ENCODE peak calls at places on chromosomes 13 and 19, in seven cellular contexts. L is body of pancreas, O is heart left ventricle, T is transverse colon, R is IMR-90, W is suprapubic skin, E is breast epithelium. U is an unnamed sample.

GRCh38 chr13:69324109-69324886 is 783.3 kb upstream of the ATXN8OS start:
- DNase-seq in W (no peak), T (no peak), L (no peak), R (no peak), E (no peak), O (no peak), U (no peak)

GRCh38 chr13:44309771-44310767 is 63.6 kb upstream of the SERP2 start:
- DNase-seq in E (no peak), R (no peak), L (no peak), T (peak; percentile 84), O (peak; percentile 50), W (no peak), U (no peak)

GRCh38 chr13:113938716-113939115 is 35.2 kb downstream of the C13orf46 start:
- DNase-seq in T (no peak), L (no peak), O (no peak), R (no peak), W (no peak), E (no peak), U (no peak)

GRCh38 chr13:73369095-73369494 is 310.3 kb downstream of the KLF5 start:
- DNase-seq in L (no peak), T (no peak), O (no peak), E (no peak), R (no peak), W (no peak), U (no peak)

GRCh38 chr13:113090806-113091205 is 14.8 kb upstream of the F7 start:
- DNase-seq in W (no peak), L (no peak), E (no peak), R (no peak), T (no peak), O (no peak), U (no peak)

GRCh38 chr19:17074628-17075034 is 621 bp downstream of the HAUS8 start:
- DNase-seq in E (no peak), R (no peak), L (no peak), T (no peak), W (no peak), O (no peak), U (no peak)

GRCh38 chr19:30217461-30217860 is 154.7 kb upstream of the ZNF536 start:
- DNase-seq in R (no peak), O (no peak), W (no peak), T (no peak), E (no peak), L (no peak), U (no peak)

GRCh38 chr13:30565658-30566057 is 52.1 kb upstream of the USPL1 start:
- DNase-seq in T (no peak), L (no peak), W (no peak), E (no peak), O (no peak), R (no peak), U (no peak)

GRCh38 chr19:51150627-51151026 is 8.5 kb downstream of the SIGLEC7 start:
- DNase-seq in R (no peak), O (no peak), T (no peak), E (no peak), W (no peak), L (no peak), U (no peak)

GRCh38 chr13:110713981-110714797 is 689 bp downstream of the ING1 start:
- DNase-seq in R (peak; percentile 32), L (peak; percentile 70), W (peak; percentile 86), T (peak; percentile 65), E (peak; percentile 62), O (peak; percentile 65), U (peak; percentile 64)

GRCh38 chr19:19822148-19822429 is 539 bp upstream of the ZNF506 start:
- DNase-seq in E (no peak), L (no peak), O (no peak), T (peak; percentile 10), W (no peak), R (no peak), U (peak; percentile 31)

GRCh38 chr13:94325148-94325528 is 154.3 kb downstream of the DCT start:
- DNase-seq in T (no peak), R (no peak), L (no peak), O (no peak), E (no peak), W (no peak), U (no peak)

GRCh38 chr13:48201044-48201443 is 32.0 kb upstream of the ITM2B start:
- DNase-seq in W (no peak), R (no peak), O (no peak), E (no peak), L (peak; percentile 7), T (peak; percentile 21), U (no peak)

GRCh38 chr13:35957996-35958395 is 173.2 kb downstream of the DCLK1 start:
- DNase-seq in T (no peak), L (no peak), O (no peak), E (no peak), R (no peak), W (no peak), U (no peak)

GRCh38 chr13:25783480-25784081 is 268.2 kb downstream of the SHISA2 start:
- DNase-seq in T (no peak), O (no peak), R (no peak), L (no peak), W (no peak), E (no peak), U (no peak)
- H3K27ac ChIP-seq in T (no peak overlapping the region), O (no peak overlapping the region), R (no peak overlapping the region), L (no peak overlapping the region), W (no peak overlapping the region), E (no peak overlapping the region), U (no peak overlapping the region)

GRCh38 chr19:41545547-41545946 is 30.4 kb upstream of the CEACAM21 start:
- DNase-seq in L (no peak), E (no peak), O (no peak), T (no peak), R (no peak), W (no peak), U (no peak)
- TF ChIP-seq POLR2A in L (no peak), E (no peak), O (no peak), T (no peak), R (no peak), W (no peak), U (no peak)

GRCh38 chr13:22569830-22570229 is 610.9 kb upstream of the SGCG start:
- DNase-seq in W (no peak), R (no peak), L (no peak), T (no peak), E (no peak), O (no peak), U (no peak)
- TF ChIP-seq CTCF in W (no peak), R (no peak), L (no peak), T (no peak), E (no peak), O (peak; percentile 19), U (no peak)

GRCh38 chr13:98997738-98998641 is 20.1 kb upstream of the DOCK9 start:
- DNase-seq in W (no peak), T (no peak), L (no peak), O (no peak), R (no peak), E (no peak), U (no peak)
- H3K27ac ChIP-seq in W (peak overlapping the region; percentile 27), T (no peak overlapping the region), L (no peak overlapping the region), O (peak overlapping the region; percentile 62), R (no peak overlapping the region), E (no peak overlapping the region), U (peak overlapping the region; percentile 61)

GRCh38 chr19:2477732-2478191 is 1.8 kb downstream of the GADD45B start:
- DNase-seq in E (no peak), R (peak; percentile 49), T (peak; percentile 54), L (no peak), W (no peak), O (peak; percentile 56), U (peak; percentile 41)
- TF ChIP-seq POLR2A in E (no peak), R (no peak), T (no peak), L (no peak), W (no peak), O (no peak), U (peak; percentile 1)

DNA sequence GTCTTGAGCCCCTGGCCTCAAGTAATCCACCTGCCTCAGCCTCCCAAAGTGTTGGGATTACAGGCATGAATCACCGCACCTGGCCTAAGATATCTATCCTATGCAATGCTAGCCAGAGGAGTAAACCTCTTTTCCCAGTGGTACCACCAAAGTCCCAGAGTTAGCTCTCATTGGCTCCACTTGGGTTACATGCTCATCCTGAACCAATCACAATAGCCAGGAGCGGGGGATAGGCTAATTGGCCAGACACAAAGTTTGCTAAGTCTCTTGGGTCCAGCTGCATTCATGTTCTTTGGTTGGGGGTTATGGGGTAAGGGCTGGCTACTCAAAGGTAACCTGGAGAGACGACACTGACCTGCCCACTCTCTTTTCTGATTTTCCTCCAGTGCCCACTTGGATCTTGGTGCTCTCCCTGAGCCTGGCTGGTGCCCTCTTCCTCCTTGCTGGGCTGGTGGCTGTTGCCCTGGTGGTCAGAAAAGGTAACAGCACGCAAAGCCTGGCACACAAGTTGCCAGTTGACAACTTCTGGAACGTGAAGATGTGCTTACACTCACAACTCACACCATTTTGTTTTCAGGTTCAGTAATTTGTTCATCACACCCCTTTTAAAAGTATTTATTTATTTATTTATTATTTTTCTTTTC is 7.8 kb downstream of the C19orf38 start:
- DNase-seq in R (no peak), O (no peak), E (no peak), W (no peak), L (no peak), T (no peak), U (no peak)
- TF ChIP-seq CTCF in R (peak; percentile 39), O (peak; percentile 8), E (no peak), W (no peak), L (peak; percentile 22), T (peak; percentile 42), U (peak; percentile 25)